ENCODE peak calls at places on chromosomes 3 and 15, in five cellular contexts. V is neural progenitor cell; C is effector CD4-positive, alpha-beta T cell; I is right cardiac atrium; W is IMR-90. N is an unnamed sample.
A peak's percentile ranks its signal among the peaks of the same experiment; 100 is the strongest.

GRCh38 chr3:142315083-142315482 is 89.7 kb upstream of the GK5 start:
- DNase-seq in V (no peak), C (no peak), I (no peak), W (peak; percentile 87), N (peak; percentile 64)

GRCh38 chr15:69424001-69424400 is 9.9 kb downstream of the KIF23 start:
- DNase-seq in V (no peak), C (no peak), I (no peak), W (peak; percentile 21), N (no peak)

GRCh38 chr3:59970384-59970783 is 920.6 kb upstream of the CFAP20DC start:
- DNase-seq in V (no peak), C (no peak), I (no peak), W (no peak), N (no peak)

GRCh38 chr3:149581681-149582349 is 76.0 kb downstream of the WWTR1 start:
- DNase-seq in V (peak; percentile 44), C (no peak), I (peak; percentile 32), W (peak; percentile 89), N (peak; percentile 85)

GRCh38 chr3:10941972-10942371 is 50.6 kb upstream of the SLC6A1 start:
- DNase-seq in V (peak; percentile 35), C (no peak), I (no peak), W (no peak), N (no peak)

GRCh38 chr15:67907175-67907723 is 67.4 kb upstream of the RNU6-1 start:
- DNase-seq in V (no peak), C (no peak), I (no peak), W (no peak), N (no peak)

GRCh38 chr3:86814918-86815655 is 175.9 kb downstream of the VGLL3 start:
- DNase-seq in V (peak; percentile 3), C (no peak), I (no peak), W (peak; percentile 51), N (peak; percentile 11)

GRCh38 chr3:171833775-171834460 is 9.2 kb upstream of the TMEM212 start:
- DNase-seq in V (no peak), C (no peak), I (no peak), W (peak; percentile 87), N (peak; percentile 74)

GRCh38 chr3:41173926-41174702 is 25.2 kb upstream of the CTNNB1 start:
- DNase-seq in V (no peak), C (no peak), I (no peak), W (no peak), N (no peak)

GRCh38 chr3:114128231-114128630 is 50.6 kb downstream of the DRD3 start:
- DNase-seq in V (no peak), C (no peak), I (no peak), W (peak; percentile 36), N (peak; percentile 57)

GRCh38 chr3:187343670-187344069 is 24.5 kb upstream of the RTP4 start:
- DNase-seq in V (no peak), C (no peak), I (no peak), W (no peak), N (no peak)

GRCh38 chr3:52440249-52440551 is 4.7 kb downstream of the SEMA3G start:
- DNase-seq in V (no peak), C (no peak), I (no peak), W (no peak), N (no peak)

GRCh38 chr3:25291524-25291923 is 136.5 kb upstream of the RARB start:
- DNase-seq in V (peak; percentile 41), C (no peak), I (no peak), W (no peak), N (no peak)

GRCh38 chr3:8301977-8302589 is 199.5 kb upstream of the LMCD1 start:
- DNase-seq in V (peak; percentile 62), C (no peak), I (no peak), W (peak; percentile 59), N (peak; percentile 75)

GRCh38 chr15:78930577-78931388 is 14.1 kb downstream of the CTSH start:
- DNase-seq in V (no peak), C (no peak), I (no peak), W (peak; percentile 92), N (peak; percentile 93)

GRCh38 chr15:73982251-73982962 is 9.7 kb downstream of the STOML1 start:
- DNase-seq in V (no peak), C (no peak), I (peak; percentile 93), W (peak; percentile 91), N (peak; percentile 93)

GRCh38 chr3:48504051-48504946 is at the start of gene SHISA5:
- DNase-seq in V (peak; percentile 80), C (peak; percentile 31), I (peak; percentile 90), W (peak; percentile 58), N (peak; percentile 82)

GRCh38 chr3:16211176-16211904 is 36.9 kb downstream of the GALNT15 start:
- DNase-seq in V (no peak), C (no peak), I (no peak), W (peak; percentile 19), N (no peak)

GRCh38 chr3:6679510-6679909 is 181.4 kb upstream of the GRM7 start:
- DNase-seq in V (no peak), C (no peak), I (no peak), W (no peak), N (no peak)

GRCh38 chr3:144556392-144556791 is 584.8 kb downstream of the DIPK2A start:
- DNase-seq in V (no peak), C (no peak), I (no peak), W (peak; percentile 7), N (no peak)

GRCh38 chr15:76753771-76754170 is 151.4 kb downstream of the SCAPER start:
- DNase-seq in V (no peak), C (no peak), I (no peak), W (peak; percentile 44), N (no peak)

GRCh38 chr3:10495003-10495402 is 10.4 kb downstream of the ATP2B2 start:
- DNase-seq in V (no peak), C (no peak), I (peak; percentile 41), W (peak; percentile 18), N (peak; percentile 15)

GRCh38 chr15:40691737-40692136 is 3.2 kb upstream of the RAD51 start:
- DNase-seq in V (no peak), C (no peak), I (no peak), W (no peak), N (no peak)

GRCh38 chr3:168885028-168885427 is 778.5 kb downstream of the MECOM start:
- DNase-seq in V (no peak), C (no peak), I (no peak), W (peak; percentile 79), N (peak; percentile 76)

GRCh38 chr3:66037330-66037985 is 1.3 kb downstream of the MAGI1 start:
- DNase-seq in V (peak; percentile 74), C (no peak), I (peak; percentile 58), W (peak; percentile 64), N (peak; percentile 48)

GRCh38 chr3:168024537-168024941 is 71.2 kb downstream of the GOLIM4 start:
- DNase-seq in V (no peak), C (no peak), I (no peak), W (peak; percentile 96), N (peak; percentile 88)

GRCh38 chr3:107973152-107973551 is 117.7 kb downstream of the CD47 start:
- DNase-seq in V (no peak), C (no peak), I (no peak), W (peak; percentile 43), N (no peak)

GRCh38 chr3:194091141-194091540 is 44.8 kb upstream of the HES1 start:
- DNase-seq in V (no peak), C (no peak), I (no peak), W (peak; percentile 72), N (no peak)

GRCh38 chr3:141410408-141410807 is 42.1 kb downstream of the ZBTB38 start:
- DNase-seq in V (no peak), C (no peak), I (peak; percentile 53), W (peak; percentile 83), N (peak; percentile 84)

GRCh38 chr15:55535436-55535835 is 27.4 kb upstream of the DNAAF4 start:
- DNase-seq in V (no peak), C (no peak), I (no peak), W (no peak), N (no peak)

GRCh38 chr3:10205461-10206165 is 40.9 kb downstream of the IRAK2 start:
- DNase-seq in V (no peak), C (no peak), I (peak; percentile 53), W (peak; percentile 95), N (peak; percentile 96)

GRCh38 chr15:100095896-100096600 is 245.7 kb downstream of the ADAMTS17 start:
- DNase-seq in V (no peak), C (no peak), I (no peak), W (no peak), N (no peak)

GRCh38 chr15:60799885-60800728 is 321.2 kb upstream of the ICE2 start:
- DNase-seq in V (no peak), C (no peak), I (no peak), W (peak; percentile 54), N (peak; percentile 13)

GRCh38 chr3:114551770-114552526 is 258.1 kb downstream of the TIGIT start:
- DNase-seq in V (no peak), C (no peak), I (no peak), W (peak; percentile 84), N (peak; percentile 56)

GRCh38 chr3:151318313-151318712 is 1.7 kb upstream of the GPR87 start:
- DNase-seq in V (no peak), C (no peak), I (no peak), W (peak; percentile 67), N (peak; percentile 29)

GRCh38 chr15:68829068-68829467 is 8.4 kb upstream of the ANP32A start:
- DNase-seq in V (peak; percentile 33), C (peak; percentile 15), I (no peak), W (no peak), N (peak; percentile 15)